ENCODE peak calls at places on chromosomes 5 and 9, in four cellular contexts. One of them, this sample, is unnamed. For H3K4me1, the result is how much of the 10 kb centered on the place peaks cover.

GRCh38 chr5:14413331-14413750 is 168.3 kb upstream of the OTULINL start:
- DNase-seq in SK-N-SH: no peak
- DNase-seq in HepG2: no peak
- DNase-seq in K562: no peak
- DNase-seq in this sample: peak

GRCh38 chr5:11105706-11106105 is 344.7 kb upstream of the DAP start:
- DNase-seq in SK-N-SH: no peak
- DNase-seq in K562: no peak
- DNase-seq in HepG2: no peak
- DNase-seq in this sample: no peak

GRCh38 chr9:134419684-134420076 is 93.4 kb downstream of the RXRA start:
- DNase-seq in HepG2: no peak
- DNase-seq in SK-N-SH: peak
- DNase-seq in K562: peak
- DNase-seq in this sample: no peak

GRCh38 chr9:107345327-107345726 is 62.2 kb downstream of the RAD23B start:
- DNase-seq in SK-N-SH: no peak
- DNase-seq in HepG2: no peak
- DNase-seq in K562: no peak
- DNase-seq in this sample: no peak

GRCh38 chr5:159414021-159414420 is 83.7 kb upstream of the IL12B start:
- DNase-seq in SK-N-SH: no peak
- DNase-seq in HepG2: no peak
- DNase-seq in K562: no peak
- DNase-seq in this sample: no peak

GRCh38 chr9:79637180-79637925 is 65.6 kb downstream of the TLE4 start:
- DNase-seq in SK-N-SH: no peak
- DNase-seq in HepG2: no peak
- DNase-seq in K562: no peak
- DNase-seq in this sample: peak

GRCh38 chr9:99192786-99193465 is 28.8 kb downstream of the ALG2 start:
- DNase-seq in K562: peak
- DNase-seq in HepG2: no peak
- DNase-seq in SK-N-SH: no peak
- DNase-seq in this sample: peak

GRCh38 chr5:129405222-129405621 is 54.9 kb upstream of the ADAMTS19 start:
- DNase-seq in HepG2: no peak
- DNase-seq in SK-N-SH: no peak
- DNase-seq in K562: no peak
- DNase-seq in this sample: no peak

GRCh38 chr5:179406031-179406681 is 60.9 kb upstream of the ADAMTS2 start:
- DNase-seq in SK-N-SH: no peak
- DNase-seq in K562: no peak
- DNase-seq in HepG2: no peak
- DNase-seq in this sample: peak

GRCh38 chr5:106545325-106545724 is 1125.4 kb downstream of the EFNA5 start:
- DNase-seq in SK-N-SH: no peak
- DNase-seq in HepG2: no peak
- DNase-seq in K562: no peak
- DNase-seq in this sample: no peak

GRCh38 chr5:137414112-137414511 is 85.0 kb downstream of the SPOCK1 start:
- DNase-seq in HepG2: no peak
- DNase-seq in SK-N-SH: peak
- DNase-seq in K562: no peak
- DNase-seq in this sample: no peak

GRCh38 chr9:19754921-19755320 is 33.9 kb downstream of the SLC24A2 start:
- DNase-seq in K562: no peak
- DNase-seq in HepG2: no peak
- DNase-seq in SK-N-SH: no peak
- DNase-seq in this sample: no peak

GRCh38 chr5:126414874-126415502 is 8.2 kb upstream of the GRAMD2B start:
- DNase-seq in HepG2: no peak
- DNase-seq in K562: no peak
- DNase-seq in SK-N-SH: no peak
- DNase-seq in this sample: peak

GRCh38 chr9:1454980-1455367 is 404.8 kb downstream of the DMRT2 start:
- DNase-seq in K562: no peak
- DNase-seq in SK-N-SH: no peak
- DNase-seq in HepG2: no peak
- DNase-seq in this sample: no peak

GRCh38 chr9:1456301-1456999 is 406.3 kb downstream of the DMRT2 start:
- DNase-seq in HepG2: no peak
- DNase-seq in SK-N-SH: no peak
- DNase-seq in K562: no peak
- DNase-seq in this sample: no peak

GRCh38 chr9:1457460-1457859 is 407.3 kb downstream of the DMRT2 start:
- DNase-seq in K562: no peak
- DNase-seq in HepG2: no peak
- DNase-seq in SK-N-SH: no peak
- DNase-seq in this sample: no peak

GRCh38 chr9:1460143-1460769 is 410.1 kb downstream of the DMRT2 start:
- DNase-seq in SK-N-SH: peak
- DNase-seq in K562: peak
- DNase-seq in HepG2: peak
- DNase-seq in this sample: no peak

DNA sequence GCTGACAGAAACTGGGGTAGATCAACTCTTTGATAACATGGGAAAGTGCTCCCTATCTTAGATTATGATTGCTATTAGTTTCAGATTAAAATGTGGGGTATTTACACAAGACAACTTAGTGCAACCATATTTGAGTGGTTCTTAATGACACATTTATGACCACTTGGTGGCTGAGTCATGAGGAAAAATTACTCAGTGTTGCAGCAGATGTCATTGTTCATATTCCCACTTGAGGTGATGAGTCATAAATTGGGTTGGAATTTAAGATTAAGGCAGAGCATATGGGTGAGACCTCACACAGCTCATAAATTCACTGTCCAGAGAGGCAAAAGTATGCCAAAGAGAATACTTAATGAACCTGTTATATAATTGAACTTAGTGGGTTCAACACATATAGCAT is 408.3 kb downstream of the DMRT2 start:
- DNase-seq in SK-N-SH: no peak
- DNase-seq in K562: no peak
- DNase-seq in HepG2: no peak
- DNase-seq in this sample: peak
- TF ChIP-seq MXI1 in SK-N-SH: no peak
- TF ChIP-seq MXI1 in K562: no peak
- TF ChIP-seq MXI1 in HepG2: no peak
- TF ChIP-seq MXI1 in this sample: no peak

DNA sequence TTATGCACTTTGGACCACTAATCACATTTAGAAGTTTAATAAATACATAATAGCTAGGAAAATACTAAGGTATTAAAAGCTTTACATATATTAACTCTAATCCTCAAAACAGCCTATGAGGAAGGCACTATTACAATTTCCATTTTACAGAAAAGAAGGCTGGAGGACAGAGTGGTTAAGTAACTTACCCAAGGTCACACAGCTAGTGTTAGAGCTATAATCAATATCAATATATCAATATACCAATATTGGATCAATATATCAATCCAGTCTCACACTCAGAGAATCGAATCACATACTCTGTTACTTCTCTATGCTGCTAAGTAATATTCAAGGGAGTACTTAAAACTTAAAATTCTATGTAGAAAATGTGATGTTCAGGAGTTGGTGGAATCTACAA is 45.2 kb downstream of the MEF2C start:
- DNase-seq in SK-N-SH: no peak
- DNase-seq in HepG2: no peak
- DNase-seq in K562: no peak
- DNase-seq in this sample: no peak
- H3K4me1 ChIP-seq in SK-N-SH: under half
- H3K4me1 ChIP-seq in HepG2: under half
- H3K4me1 ChIP-seq in K562: under half
- H3K4me1 ChIP-seq in this sample: under half

GRCh38 chr5:80346055-80346454 is 26.3 kb downstream of the SPZ1 start:
- DNase-seq in HepG2: peak
- DNase-seq in SK-N-SH: peak
- DNase-seq in K562: peak
- DNase-seq in this sample: no peak
- TF ChIP-seq MXI1 in HepG2: no peak
- TF ChIP-seq MXI1 in SK-N-SH: no peak
- TF ChIP-seq MXI1 in K562: no peak
- TF ChIP-seq MXI1 in this sample: no peak

GRCh38 chr5:78545406-78545805 is 103.2 kb downstream of the LHFPL2 start:
- DNase-seq in HepG2: no peak
- DNase-seq in SK-N-SH: no peak
- DNase-seq in K562: no peak
- DNase-seq in this sample: no peak
- H3K4me1 ChIP-seq in HepG2: under half
- H3K4me1 ChIP-seq in SK-N-SH: under half
- H3K4me1 ChIP-seq in K562: under half
- H3K4me1 ChIP-seq in this sample: under half

DNA sequence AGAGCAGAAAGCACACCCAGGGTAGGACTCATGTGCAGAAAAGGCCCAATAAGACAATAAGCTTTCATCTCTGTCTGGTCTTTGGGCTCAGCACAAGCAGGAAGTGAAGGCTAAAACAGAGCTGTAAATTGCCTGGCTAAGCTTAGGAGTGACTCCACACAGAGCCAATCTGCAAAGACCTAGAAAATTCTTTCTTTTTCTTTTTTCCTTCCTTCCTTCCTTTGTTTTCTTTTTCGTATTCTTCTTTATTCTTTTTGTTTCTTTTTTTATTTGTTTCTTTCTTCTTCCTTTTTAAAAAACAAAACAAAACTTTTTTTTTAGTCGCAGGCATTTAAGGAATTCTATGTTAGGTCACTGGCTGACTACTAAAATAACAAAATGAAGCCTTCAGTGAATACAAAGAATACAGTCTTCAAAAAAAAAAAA is 12.2 kb downstream of the SLC35A4 start:
- DNase-seq in K562: no peak
- DNase-seq in HepG2: peak
- DNase-seq in SK-N-SH: no peak
- DNase-seq in this sample: no peak
- TF ChIP-seq MXI1 in K562: no peak
- TF ChIP-seq MXI1 in HepG2: no peak
- TF ChIP-seq MXI1 in SK-N-SH: no peak
- TF ChIP-seq MXI1 in this sample: no peak

GRCh38 chr9:131640438-131641181 is 95.3 kb downstream of the PRRT1B start:
- DNase-seq in SK-N-SH: no peak
- DNase-seq in HepG2: no peak
- DNase-seq in K562: no peak
- DNase-seq in this sample: no peak

GRCh38 chr9:131642496-131643083 is 97.3 kb downstream of the PRRT1B start:
- DNase-seq in HepG2: no peak
- DNase-seq in SK-N-SH: no peak
- DNase-seq in K562: no peak
- DNase-seq in this sample: no peak

GRCh38 chr9:131645078-131645776 is 94.6 kb downstream of the RAPGEF1 start:
- DNase-seq in HepG2: no peak
- DNase-seq in K562: no peak
- DNase-seq in SK-N-SH: no peak
- DNase-seq in this sample: no peak

GRCh38 chr9:131639771-131640437 is 94.6 kb downstream of the PRRT1B start:
- DNase-seq in K562: no peak
- DNase-seq in HepG2: no peak
- DNase-seq in SK-N-SH: no peak
- DNase-seq in this sample: no peak

DNA sequence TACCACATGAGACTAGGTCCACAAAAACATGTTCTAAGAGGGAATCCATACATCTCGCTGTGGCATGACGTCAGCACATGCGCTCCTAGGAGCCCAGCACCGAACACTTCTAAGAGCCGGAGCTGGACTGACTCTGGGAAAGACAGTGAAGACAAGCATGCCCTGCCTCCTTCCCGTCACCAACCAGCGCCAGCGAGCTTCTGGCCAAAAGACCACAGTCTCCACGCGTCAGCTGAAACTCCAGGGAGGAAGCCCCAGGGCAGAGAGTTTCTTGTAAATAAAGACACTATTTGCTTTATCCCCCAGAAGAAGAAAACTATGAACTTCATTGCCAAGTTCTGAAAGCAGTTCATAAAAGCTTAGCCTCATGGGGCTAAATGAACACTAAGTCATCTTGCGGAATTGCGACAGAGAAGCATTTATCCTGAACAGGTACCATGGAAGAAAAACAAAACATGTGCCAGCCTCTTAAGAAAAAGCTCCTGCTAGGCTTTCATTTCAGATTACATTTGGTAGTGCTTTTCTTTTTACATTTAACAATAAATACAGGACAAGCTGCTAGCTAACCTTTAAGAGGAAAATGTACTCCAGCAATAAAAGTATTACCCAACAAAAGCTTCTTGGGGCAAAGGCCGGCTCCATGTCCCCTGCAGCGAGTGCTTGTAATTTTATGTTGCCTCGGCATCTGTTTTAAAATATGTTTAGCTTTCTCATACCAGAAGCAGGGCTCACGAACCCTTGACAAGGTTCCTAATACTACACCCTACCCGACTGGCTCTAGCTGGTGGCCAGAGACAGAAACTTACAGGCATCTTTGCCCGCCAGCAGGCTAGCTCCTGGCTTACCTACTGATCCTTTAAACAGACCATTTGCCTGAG is 96.5 kb downstream of the PRRT1B start:
- DNase-seq in K562: no peak
- DNase-seq in SK-N-SH: no peak
- DNase-seq in HepG2: no peak
- DNase-seq in this sample: no peak
- H3K4me1 ChIP-seq in K562: under half
- H3K4me1 ChIP-seq in SK-N-SH: under half
- H3K4me1 ChIP-seq in HepG2: under half
- H3K4me1 ChIP-seq in this sample: under half

DNA sequence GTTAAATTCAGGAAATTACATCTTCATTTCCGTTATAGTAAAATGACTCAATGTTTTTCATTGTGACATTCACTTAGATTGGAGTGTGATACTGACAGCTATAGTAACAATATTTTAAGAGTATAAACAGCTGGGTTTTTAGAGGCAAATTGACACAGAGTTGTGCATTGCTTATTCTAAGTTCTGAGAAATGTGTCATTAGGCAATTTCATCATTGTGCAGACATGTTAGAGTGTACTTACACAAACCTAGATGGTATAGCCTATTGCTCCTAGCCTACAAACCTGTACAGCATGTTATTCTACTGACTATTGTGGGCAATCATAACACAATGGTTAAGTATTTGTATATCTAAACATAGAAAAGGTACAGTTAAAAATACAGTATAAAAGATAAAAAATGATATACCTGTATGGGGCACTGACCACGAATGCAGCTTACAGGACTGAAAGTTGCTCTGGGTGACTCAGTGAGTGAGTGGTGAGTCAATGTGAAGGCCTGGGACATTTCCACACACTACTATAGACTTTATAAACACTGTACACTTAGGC is 132.7 kb downstream of the PDE4D start:
- DNase-seq in HepG2: no peak
- DNase-seq in K562: no peak
- DNase-seq in SK-N-SH: no peak
- DNase-seq in this sample: peak
- TF ChIP-seq MXI1 in HepG2: no peak
- TF ChIP-seq MXI1 in K562: no peak
- TF ChIP-seq MXI1 in SK-N-SH: no peak
- TF ChIP-seq MXI1 in this sample: no peak